ENCODE peak calls at places on chromosomes 5 and 9, in nine cellular contexts. One of them, this sample, is unnamed.

GRCh38 chr5:54470677-54471076 is 15.2 kb downstream of the HSPB3 start:
- DNase-seq in adrenal gland: no peak
- DNase-seq in effector memory CD4-positive, alpha-beta T cell: no peak
- DNase-seq in esophagus squamous epithelium: no peak
- DNase-seq in psoas muscle: no peak
- DNase-seq in HCT116: no peak
- DNase-seq in Peyer's patch: no peak
- DNase-seq in dorsolateral prefrontal cortex: no peak
- DNase-seq in mesenchymal stem cell: no peak
- DNase-seq in this sample: no peak

GRCh38 chr5:15682566-15682965 is 182.6 kb downstream of the FBXL7 start:
- DNase-seq in adrenal gland: no peak
- DNase-seq in effector memory CD4-positive, alpha-beta T cell: no peak
- DNase-seq in esophagus squamous epithelium: no peak
- DNase-seq in psoas muscle: no peak
- DNase-seq in HCT116: no peak
- DNase-seq in Peyer's patch: no peak
- DNase-seq in dorsolateral prefrontal cortex: no peak
- DNase-seq in mesenchymal stem cell: no peak
- DNase-seq in this sample: no peak

GRCh38 chr9:1718836-1719235 is 296.3 kb upstream of the SMARCA2 start:
- DNase-seq in adrenal gland: no peak
- DNase-seq in effector memory CD4-positive, alpha-beta T cell: no peak
- DNase-seq in esophagus squamous epithelium: no peak
- DNase-seq in psoas muscle: no peak
- DNase-seq in HCT116: no peak
- DNase-seq in Peyer's patch: no peak
- DNase-seq in dorsolateral prefrontal cortex: no peak
- DNase-seq in mesenchymal stem cell: no peak
- DNase-seq in this sample: no peak

GRCh38 chr9:114202849-114203248 is 47.5 kb downstream of the COL27A1 start:
- DNase-seq in adrenal gland: no peak
- DNase-seq in effector memory CD4-positive, alpha-beta T cell: no peak
- DNase-seq in esophagus squamous epithelium: no peak
- DNase-seq in psoas muscle: no peak
- DNase-seq in HCT116: no peak
- DNase-seq in Peyer's patch: no peak
- DNase-seq in dorsolateral prefrontal cortex: no peak
- DNase-seq in mesenchymal stem cell: no peak
- DNase-seq in this sample: no peak

GRCh38 chr9:111833941-111834340 is 39.2 kb upstream of the SHOC1 start:
- DNase-seq in adrenal gland: peak
- DNase-seq in effector memory CD4-positive, alpha-beta T cell: no peak
- DNase-seq in esophagus squamous epithelium: no peak
- DNase-seq in psoas muscle: no peak
- DNase-seq in HCT116: no peak
- DNase-seq in Peyer's patch: no peak
- DNase-seq in dorsolateral prefrontal cortex: no peak
- DNase-seq in mesenchymal stem cell: peak
- DNase-seq in this sample: no peak

GRCh38 chr5:157571357-157571827 is 4.2 kb downstream of the ADAM19 start:
- DNase-seq in adrenal gland: no peak
- DNase-seq in effector memory CD4-positive, alpha-beta T cell: no peak
- DNase-seq in esophagus squamous epithelium: no peak
- DNase-seq in psoas muscle: no peak
- DNase-seq in HCT116: no peak
- DNase-seq in Peyer's patch: no peak
- DNase-seq in dorsolateral prefrontal cortex: peak
- DNase-seq in mesenchymal stem cell: peak
- DNase-seq in this sample: peak

GRCh38 chr5:76372320-76373054 is 30.6 kb upstream of the IQGAP2 start:
- DNase-seq in adrenal gland: peak
- DNase-seq in effector memory CD4-positive, alpha-beta T cell: no peak
- DNase-seq in esophagus squamous epithelium: no peak
- DNase-seq in psoas muscle: no peak
- DNase-seq in HCT116: peak
- DNase-seq in Peyer's patch: no peak
- DNase-seq in dorsolateral prefrontal cortex: no peak
- DNase-seq in mesenchymal stem cell: peak
- DNase-seq in this sample: no peak

GRCh38 chr9:122370869-122371467 is at the start of gene PTGS1:
- DNase-seq in adrenal gland: peak
- DNase-seq in effector memory CD4-positive, alpha-beta T cell: no peak
- DNase-seq in esophagus squamous epithelium: no peak
- DNase-seq in psoas muscle: peak
- DNase-seq in HCT116: no peak
- DNase-seq in Peyer's patch: peak
- DNase-seq in dorsolateral prefrontal cortex: no peak
- DNase-seq in mesenchymal stem cell: no peak
- DNase-seq in this sample: no peak

GRCh38 chr5:178232124-178232919 is at the start of gene PHYKPL:
- DNase-seq in adrenal gland: peak
- DNase-seq in effector memory CD4-positive, alpha-beta T cell: peak
- DNase-seq in esophagus squamous epithelium: no peak
- DNase-seq in psoas muscle: peak
- DNase-seq in HCT116: peak
- DNase-seq in Peyer's patch: peak
- DNase-seq in dorsolateral prefrontal cortex: peak
- DNase-seq in mesenchymal stem cell: peak
- DNase-seq in this sample: peak

GRCh38 chr9:95025213-95026170 is 292.0 kb downstream of the FANCC start:
- DNase-seq in adrenal gland: peak
- DNase-seq in effector memory CD4-positive, alpha-beta T cell: no peak
- DNase-seq in esophagus squamous epithelium: no peak
- DNase-seq in psoas muscle: peak
- DNase-seq in HCT116: no peak
- DNase-seq in Peyer's patch: no peak
- DNase-seq in dorsolateral prefrontal cortex: no peak
- DNase-seq in mesenchymal stem cell: peak
- DNase-seq in this sample: no peak

GRCh38 chr9:136610426-136610825 is 52.3 kb upstream of the EGFL7 start:
- DNase-seq in adrenal gland: no peak
- DNase-seq in effector memory CD4-positive, alpha-beta T cell: no peak
- DNase-seq in esophagus squamous epithelium: no peak
- DNase-seq in psoas muscle: no peak
- DNase-seq in HCT116: no peak
- DNase-seq in Peyer's patch: no peak
- DNase-seq in dorsolateral prefrontal cortex: no peak
- DNase-seq in mesenchymal stem cell: no peak
- DNase-seq in this sample: no peak

GRCh38 chr5:163789870-163790269 is 284.5 kb downstream of the MAT2B start:
- DNase-seq in adrenal gland: no peak
- DNase-seq in effector memory CD4-positive, alpha-beta T cell: no peak
- DNase-seq in esophagus squamous epithelium: no peak
- DNase-seq in psoas muscle: no peak
- DNase-seq in HCT116: no peak
- DNase-seq in Peyer's patch: no peak
- DNase-seq in dorsolateral prefrontal cortex: no peak
- DNase-seq in mesenchymal stem cell: no peak
- DNase-seq in this sample: no peak

GRCh38 chr9:29966247-29966646 is 2393.0 kb upstream of the C9orf72 start:
- DNase-seq in adrenal gland: no peak
- DNase-seq in effector memory CD4-positive, alpha-beta T cell: no peak
- DNase-seq in esophagus squamous epithelium: no peak
- DNase-seq in psoas muscle: no peak
- DNase-seq in HCT116: no peak
- DNase-seq in Peyer's patch: no peak
- DNase-seq in dorsolateral prefrontal cortex: no peak
- DNase-seq in mesenchymal stem cell: peak
- DNase-seq in this sample: no peak

GRCh38 chr9:69172895-69173294 is 1.2 kb upstream of the TJP2 start:
- DNase-seq in adrenal gland: no peak
- DNase-seq in effector memory CD4-positive, alpha-beta T cell: no peak
- DNase-seq in esophagus squamous epithelium: no peak
- DNase-seq in psoas muscle: no peak
- DNase-seq in HCT116: no peak
- DNase-seq in Peyer's patch: no peak
- DNase-seq in dorsolateral prefrontal cortex: no peak
- DNase-seq in mesenchymal stem cell: no peak
- DNase-seq in this sample: no peak

GRCh38 chr9:69174645-69175487 is 789 bp downstream of the TJP2 start:
- DNase-seq in adrenal gland: peak
- DNase-seq in effector memory CD4-positive, alpha-beta T cell: peak
- DNase-seq in esophagus squamous epithelium: no peak
- DNase-seq in psoas muscle: peak
- DNase-seq in HCT116: no peak
- DNase-seq in Peyer's patch: no peak
- DNase-seq in dorsolateral prefrontal cortex: peak
- DNase-seq in mesenchymal stem cell: peak
- DNase-seq in this sample: no peak

GRCh38 chr9:69175488-69175872 is 1.4 kb downstream of the TJP2 start:
- DNase-seq in adrenal gland: no peak
- DNase-seq in effector memory CD4-positive, alpha-beta T cell: no peak
- DNase-seq in esophagus squamous epithelium: no peak
- DNase-seq in psoas muscle: no peak
- DNase-seq in HCT116: no peak
- DNase-seq in Peyer's patch: no peak
- DNase-seq in dorsolateral prefrontal cortex: no peak
- DNase-seq in mesenchymal stem cell: no peak
- DNase-seq in this sample: no peak

GRCh38 chr9:69173497-69173890 is 583 bp upstream of the TJP2 start:
- DNase-seq in adrenal gland: no peak
- DNase-seq in effector memory CD4-positive, alpha-beta T cell: no peak
- DNase-seq in esophagus squamous epithelium: no peak
- DNase-seq in psoas muscle: no peak
- DNase-seq in HCT116: no peak
- DNase-seq in Peyer's patch: no peak
- DNase-seq in dorsolateral prefrontal cortex: no peak
- DNase-seq in mesenchymal stem cell: no peak
- DNase-seq in this sample: no peak

GRCh38 chr9:69173891-69174644 is at the start of gene TJP2:
- DNase-seq in adrenal gland: peak
- DNase-seq in effector memory CD4-positive, alpha-beta T cell: no peak
- DNase-seq in esophagus squamous epithelium: no peak
- DNase-seq in psoas muscle: peak
- DNase-seq in HCT116: no peak
- DNase-seq in Peyer's patch: peak
- DNase-seq in dorsolateral prefrontal cortex: peak
- DNase-seq in mesenchymal stem cell: peak
- DNase-seq in this sample: no peak
- H3K27ac ChIP-seq in adrenal gland: peak
- H3K27ac ChIP-seq in effector memory CD4-positive, alpha-beta T cell: no peak
- H3K27ac ChIP-seq in esophagus squamous epithelium: peak
- H3K27ac ChIP-seq in psoas muscle: peak
- H3K27ac ChIP-seq in HCT116: no peak
- H3K27ac ChIP-seq in Peyer's patch: peak
- H3K27ac ChIP-seq in dorsolateral prefrontal cortex: peak
- H3K27ac ChIP-seq in mesenchymal stem cell: peak
- H3K27ac ChIP-seq in this sample: no peak

GRCh38 chr5:169691473-169691872 is 54.4 kb downstream of the DOCK2 start:
- DNase-seq in adrenal gland: no peak
- DNase-seq in effector memory CD4-positive, alpha-beta T cell: no peak
- DNase-seq in esophagus squamous epithelium: no peak
- DNase-seq in psoas muscle: no peak
- DNase-seq in HCT116: no peak
- DNase-seq in Peyer's patch: no peak
- DNase-seq in dorsolateral prefrontal cortex: no peak
- DNase-seq in mesenchymal stem cell: no peak
- DNase-seq in this sample: no peak

GRCh38 chr5:169682026-169682425 is 45.0 kb downstream of the DOCK2 start:
- DNase-seq in adrenal gland: no peak
- DNase-seq in effector memory CD4-positive, alpha-beta T cell: no peak
- DNase-seq in esophagus squamous epithelium: no peak
- DNase-seq in psoas muscle: no peak
- DNase-seq in HCT116: no peak
- DNase-seq in Peyer's patch: no peak
- DNase-seq in dorsolateral prefrontal cortex: no peak
- DNase-seq in mesenchymal stem cell: no peak
- DNase-seq in this sample: no peak

GRCh38 chr5:169688106-169688505 is 51.0 kb downstream of the DOCK2 start:
- DNase-seq in adrenal gland: no peak
- DNase-seq in effector memory CD4-positive, alpha-beta T cell: no peak
- DNase-seq in esophagus squamous epithelium: no peak
- DNase-seq in psoas muscle: no peak
- DNase-seq in HCT116: no peak
- DNase-seq in Peyer's patch: no peak
- DNase-seq in dorsolateral prefrontal cortex: no peak
- DNase-seq in mesenchymal stem cell: no peak
- DNase-seq in this sample: no peak

GRCh38 chr5:169686137-169686536 is 49.1 kb downstream of the DOCK2 start:
- DNase-seq in adrenal gland: no peak
- DNase-seq in effector memory CD4-positive, alpha-beta T cell: no peak
- DNase-seq in esophagus squamous epithelium: no peak
- DNase-seq in psoas muscle: no peak
- DNase-seq in HCT116: no peak
- DNase-seq in Peyer's patch: no peak
- DNase-seq in dorsolateral prefrontal cortex: no peak
- DNase-seq in mesenchymal stem cell: no peak
- DNase-seq in this sample: no peak
- H3K27ac ChIP-seq in adrenal gland: no peak
- H3K27ac ChIP-seq in effector memory CD4-positive, alpha-beta T cell: no peak
- H3K27ac ChIP-seq in esophagus squamous epithelium: no peak
- H3K27ac ChIP-seq in psoas muscle: no peak
- H3K27ac ChIP-seq in HCT116: no peak
- H3K27ac ChIP-seq in Peyer's patch: no peak
- H3K27ac ChIP-seq in dorsolateral prefrontal cortex: no peak
- H3K27ac ChIP-seq in mesenchymal stem cell: no peak
- H3K27ac ChIP-seq in this sample: no peak

GRCh38 chr5:173858025-173858674 is 30.0 kb upstream of the CPEB4 start:
- DNase-seq in adrenal gland: peak
- DNase-seq in effector memory CD4-positive, alpha-beta T cell: no peak
- DNase-seq in esophagus squamous epithelium: no peak
- DNase-seq in psoas muscle: no peak
- DNase-seq in HCT116: no peak
- DNase-seq in Peyer's patch: no peak
- DNase-seq in dorsolateral prefrontal cortex: no peak
- DNase-seq in mesenchymal stem cell: no peak
- DNase-seq in this sample: no peak
- H3K27ac ChIP-seq in adrenal gland: peak
- H3K27ac ChIP-seq in effector memory CD4-positive, alpha-beta T cell: no peak
- H3K27ac ChIP-seq in esophagus squamous epithelium: no peak
- H3K27ac ChIP-seq in psoas muscle: no peak
- H3K27ac ChIP-seq in HCT116: no peak
- H3K27ac ChIP-seq in Peyer's patch: peak
- H3K27ac ChIP-seq in dorsolateral prefrontal cortex: no peak
- H3K27ac ChIP-seq in mesenchymal stem cell: no peak
- H3K27ac ChIP-seq in this sample: no peak

DNA sequence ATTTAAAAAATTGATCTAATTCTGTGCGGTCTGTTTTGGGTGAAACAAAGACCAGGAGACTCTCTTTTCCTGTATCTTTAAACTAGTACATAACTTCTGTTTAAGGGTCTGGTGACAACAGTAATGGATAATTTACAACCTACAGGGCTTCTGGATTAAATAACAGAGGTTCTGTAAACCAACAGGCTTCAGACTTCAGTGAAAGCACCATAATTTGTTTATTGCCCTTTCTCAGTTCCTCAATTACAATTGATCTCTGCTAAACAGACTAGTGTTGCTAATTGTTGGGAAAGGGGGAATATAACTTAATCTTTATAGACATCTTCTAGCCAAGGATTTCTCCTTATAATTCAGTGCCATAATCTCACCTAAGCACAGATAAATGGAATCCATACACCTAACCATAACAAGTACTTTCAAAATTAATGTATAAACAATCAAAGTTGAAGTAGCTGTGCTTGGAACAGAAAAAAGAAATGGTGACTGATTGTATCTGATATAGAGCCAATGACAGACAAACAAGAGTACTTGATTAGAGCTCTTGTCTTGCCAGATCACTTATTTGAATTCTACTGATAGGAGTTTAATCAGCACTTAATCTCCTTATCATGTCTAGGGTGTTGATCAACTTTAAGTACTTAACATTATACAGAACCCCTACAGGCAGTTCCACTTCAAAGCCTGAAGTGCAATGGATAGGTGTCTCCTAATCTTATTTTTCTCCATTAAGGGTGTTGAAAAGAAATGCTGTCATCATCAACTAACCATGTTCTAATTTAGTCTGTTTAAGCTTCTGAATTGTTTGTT is 536.0 kb downstream of the NR2F1-AS1 start:
- DNase-seq in adrenal gland: no peak
- DNase-seq in effector memory CD4-positive, alpha-beta T cell: no peak
- DNase-seq in esophagus squamous epithelium: no peak
- DNase-seq in psoas muscle: no peak
- DNase-seq in HCT116: no peak
- DNase-seq in Peyer's patch: no peak
- DNase-seq in dorsolateral prefrontal cortex: no peak
- DNase-seq in mesenchymal stem cell: peak
- DNase-seq in this sample: no peak
- H3K27ac ChIP-seq in adrenal gland: no peak
- H3K27ac ChIP-seq in effector memory CD4-positive, alpha-beta T cell: no peak
- H3K27ac ChIP-seq in esophagus squamous epithelium: no peak
- H3K27ac ChIP-seq in psoas muscle: no peak
- H3K27ac ChIP-seq in HCT116: no peak
- H3K27ac ChIP-seq in Peyer's patch: no peak
- H3K27ac ChIP-seq in dorsolateral prefrontal cortex: no peak
- H3K27ac ChIP-seq in mesenchymal stem cell: no peak
- H3K27ac ChIP-seq in this sample: no peak